ENCODE peak calls at places on chromosomes 7 and 10, in eight cellular contexts. One of them, this sample, is unnamed.
A peak's percentile ranks its signal among the peaks of the same experiment; 100 is the strongest.

GRCh38 chr7:74231232-74231590 is 21.4 kb downstream of the LAT2 start:
- ATAC-seq in upper lobe of left lung: no peak
- ATAC-seq in HepG2: no peak
- ATAC-seq in HCT116: no peak
- ATAC-seq in K562: no peak
- ATAC-seq in Panc1: no peak
- ATAC-seq in GM23338: no peak
- ATAC-seq in GM12878: peak; percentile 88
- ATAC-seq in this sample: no peak

GRCh38 chr7:50650057-50650664 is 85.0 kb upstream of the DDC start:
- ATAC-seq in HCT116: no peak
- ATAC-seq in GM12878: no peak
- ATAC-seq in GM23338: no peak
- ATAC-seq in Panc1: no peak
- ATAC-seq in HepG2: no peak
- ATAC-seq in upper lobe of left lung: no peak
- ATAC-seq in K562: no peak
- ATAC-seq in this sample: no peak

GRCh38 chr7:50556247-50556976 is 8.8 kb downstream of the DDC start:
- ATAC-seq in HepG2: peak; percentile 24
- ATAC-seq in HCT116: no peak
- ATAC-seq in Panc1: no peak
- ATAC-seq in GM12878: no peak
- ATAC-seq in K562: no peak
- ATAC-seq in GM23338: peak; percentile 35
- ATAC-seq in upper lobe of left lung: no peak
- ATAC-seq in this sample: peak; percentile 79

GRCh38 chr10:3235996-3236510 is 63.5 kb upstream of the PITRM1 start:
- ATAC-seq in GM23338: no peak
- ATAC-seq in HepG2: no peak
- ATAC-seq in K562: no peak
- ATAC-seq in upper lobe of left lung: no peak
- ATAC-seq in GM12878: no peak
- ATAC-seq in HCT116: no peak
- ATAC-seq in Panc1: no peak
- ATAC-seq in this sample: no peak

GRCh38 chr7:105768898-105769507 is 107.4 kb downstream of the ATXN7L1 start:
- ATAC-seq in HCT116: no peak
- ATAC-seq in GM23338: no peak
- ATAC-seq in K562: no peak
- ATAC-seq in GM12878: peak; percentile 40
- ATAC-seq in Panc1: no peak
- ATAC-seq in upper lobe of left lung: no peak
- ATAC-seq in HepG2: no peak
- ATAC-seq in this sample: no peak

GRCh38 chr10:52653510-52653909 is 119.1 kb downstream of the MBL2 start:
- ATAC-seq in HepG2: no peak
- ATAC-seq in Panc1: peak; percentile 81
- ATAC-seq in K562: no peak
- ATAC-seq in HCT116: no peak
- ATAC-seq in upper lobe of left lung: no peak
- ATAC-seq in GM12878: no peak
- ATAC-seq in GM23338: no peak
- ATAC-seq in this sample: no peak

GRCh38 chr10:106078796-106079576 is 1085.5 kb downstream of the SORCS1 start:
- ATAC-seq in HepG2: no peak
- ATAC-seq in GM12878: no peak
- ATAC-seq in Panc1: no peak
- ATAC-seq in K562: no peak
- ATAC-seq in HCT116: no peak
- ATAC-seq in GM23338: no peak
- ATAC-seq in upper lobe of left lung: no peak
- ATAC-seq in this sample: no peak

GRCh38 chr7:46396501-46396900 is 475.4 kb upstream of the IGFBP3 start:
- ATAC-seq in upper lobe of left lung: no peak
- ATAC-seq in HCT116: no peak
- ATAC-seq in HepG2: no peak
- ATAC-seq in K562: no peak
- ATAC-seq in GM12878: no peak
- ATAC-seq in GM23338: no peak
- ATAC-seq in Panc1: no peak
- ATAC-seq in this sample: peak; percentile 19

GRCh38 chr10:6162589-6163356 is 40.0 kb upstream of the PFKFB3 start:
- ATAC-seq in GM12878: no peak
- ATAC-seq in Panc1: peak; percentile 47
- ATAC-seq in GM23338: peak; percentile 63
- ATAC-seq in upper lobe of left lung: no peak
- ATAC-seq in K562: peak; percentile 20
- ATAC-seq in HCT116: no peak
- ATAC-seq in HepG2: no peak
- ATAC-seq in this sample: no peak

GRCh38 chr10:122306282-122306681 is 35.2 kb downstream of the BTBD16 start:
- ATAC-seq in GM23338: no peak
- ATAC-seq in upper lobe of left lung: no peak
- ATAC-seq in K562: no peak
- ATAC-seq in Panc1: no peak
- ATAC-seq in HCT116: no peak
- ATAC-seq in HepG2: no peak
- ATAC-seq in GM12878: no peak
- ATAC-seq in this sample: no peak

GRCh38 chr7:40721344-40721949 is 586.6 kb downstream of the SUGCT start:
- ATAC-seq in HCT116: no peak
- ATAC-seq in HepG2: no peak
- ATAC-seq in Panc1: no peak
- ATAC-seq in upper lobe of left lung: no peak
- ATAC-seq in K562: no peak
- ATAC-seq in GM12878: no peak
- ATAC-seq in GM23338: no peak
- ATAC-seq in this sample: no peak

GRCh38 chr10:33153968-33154327 is 180.5 kb downstream of the NRP1 start:
- ATAC-seq in GM12878: no peak
- ATAC-seq in GM23338: no peak
- ATAC-seq in K562: no peak
- ATAC-seq in HepG2: no peak
- ATAC-seq in upper lobe of left lung: no peak
- ATAC-seq in HCT116: no peak
- ATAC-seq in Panc1: no peak
- ATAC-seq in this sample: no peak

GRCh38 chr10:78196964-78197363 is 163.3 kb downstream of the RPS24 start:
- ATAC-seq in upper lobe of left lung: no peak
- ATAC-seq in Panc1: peak; percentile 58
- ATAC-seq in K562: no peak
- ATAC-seq in HepG2: no peak
- ATAC-seq in GM12878: no peak
- ATAC-seq in GM23338: no peak
- ATAC-seq in HCT116: no peak
- ATAC-seq in this sample: no peak

GRCh38 chr7:10239643-10240345 is 733.9 kb upstream of the PHF14 start:
- ATAC-seq in upper lobe of left lung: no peak
- ATAC-seq in Panc1: no peak
- ATAC-seq in GM23338: no peak
- ATAC-seq in GM12878: no peak
- ATAC-seq in K562: no peak
- ATAC-seq in HepG2: no peak
- ATAC-seq in HCT116: no peak
- ATAC-seq in this sample: no peak

GRCh38 chr10:96482815-96483588 is 30.7 kb downstream of the TLL2 start:
- ATAC-seq in upper lobe of left lung: no peak
- ATAC-seq in GM23338: no peak
- ATAC-seq in GM12878: no peak
- ATAC-seq in HCT116: no peak
- ATAC-seq in Panc1: no peak
- ATAC-seq in HepG2: no peak
- ATAC-seq in K562: peak; percentile 35
- ATAC-seq in this sample: no peak

GRCh38 chr7:29102554-29103151 is 43.7 kb downstream of the CPVL start:
- ATAC-seq in Panc1: peak; percentile 67
- ATAC-seq in HCT116: peak; percentile 77
- ATAC-seq in GM12878: peak; percentile 61
- ATAC-seq in K562: peak; percentile 73
- ATAC-seq in upper lobe of left lung: no peak
- ATAC-seq in GM23338: peak; percentile 90
- ATAC-seq in HepG2: no peak
- ATAC-seq in this sample: peak; percentile 72

GRCh38 chr7:964401-965231 is 10.1 kb upstream of the ADAP1 start:
- ATAC-seq in HCT116: peak; percentile 46
- ATAC-seq in K562: peak; percentile 47
- ATAC-seq in HepG2: peak; percentile 48
- ATAC-seq in GM23338: peak; percentile 36
- ATAC-seq in Panc1: peak; percentile 61
- ATAC-seq in upper lobe of left lung: no peak
- ATAC-seq in GM12878: peak; percentile 47
- ATAC-seq in this sample: peak; percentile 81

GRCh38 chr10:93751832-93752231 is 5.9 kb upstream of the LGI1 start:
- ATAC-seq in Panc1: peak; percentile 74
- ATAC-seq in GM23338: peak; percentile 68
- ATAC-seq in K562: peak; percentile 80
- ATAC-seq in HepG2: peak; percentile 44
- ATAC-seq in upper lobe of left lung: no peak
- ATAC-seq in GM12878: peak; percentile 76
- ATAC-seq in HCT116: peak; percentile 79
- ATAC-seq in this sample: peak; percentile 53

GRCh38 chr7:139830779-139831498 is 1.9 kb downstream of the TBXAS1 start:
- ATAC-seq in HCT116: no peak
- ATAC-seq in upper lobe of left lung: peak; percentile 51
- ATAC-seq in Panc1: no peak
- ATAC-seq in GM12878: peak; percentile 70
- ATAC-seq in GM23338: no peak
- ATAC-seq in K562: no peak
- ATAC-seq in HepG2: no peak
- ATAC-seq in this sample: no peak

GRCh38 chr10:3950676-3951275 is 165.8 kb upstream of the KLF6 start:
- ATAC-seq in upper lobe of left lung: peak; percentile 30
- ATAC-seq in HCT116: no peak
- ATAC-seq in GM23338: no peak
- ATAC-seq in GM12878: no peak
- ATAC-seq in K562: no peak
- ATAC-seq in HepG2: no peak
- ATAC-seq in Panc1: no peak
- ATAC-seq in this sample: no peak

GRCh38 chr10:108721874-108722273 is 1201.4 kb downstream of the XPNPEP1 start:
- ATAC-seq in K562: no peak
- ATAC-seq in upper lobe of left lung: no peak
- ATAC-seq in GM23338: no peak
- ATAC-seq in HCT116: no peak
- ATAC-seq in Panc1: no peak
- ATAC-seq in HepG2: no peak
- ATAC-seq in GM12878: no peak
- ATAC-seq in this sample: no peak
- TF ChIP-seq POLR2AphosphoS5 in K562: no peak
- TF ChIP-seq POLR2AphosphoS5 in upper lobe of left lung: no peak
- TF ChIP-seq POLR2AphosphoS5 in GM23338: no peak
- TF ChIP-seq POLR2AphosphoS5 in HCT116: no peak
- TF ChIP-seq POLR2AphosphoS5 in Panc1: no peak
- TF ChIP-seq POLR2AphosphoS5 in HepG2: no peak
- TF ChIP-seq POLR2AphosphoS5 in GM12878: no peak
- TF ChIP-seq POLR2AphosphoS5 in this sample: no peak

GRCh38 chr7:142568430-142569097 is 180.7 kb upstream of the PRSS1 start:
- ATAC-seq in HepG2: no peak
- ATAC-seq in Panc1: peak; percentile 78
- ATAC-seq in upper lobe of left lung: no peak
- ATAC-seq in GM23338: no peak
- ATAC-seq in K562: no peak
- ATAC-seq in HCT116: peak; percentile 91
- ATAC-seq in GM12878: no peak
- ATAC-seq in this sample: no peak

GRCh38 chr7:142566291-142566690 is 183.0 kb upstream of the PRSS1 start:
- ATAC-seq in GM23338: no peak
- ATAC-seq in HepG2: no peak
- ATAC-seq in K562: no peak
- ATAC-seq in GM12878: no peak
- ATAC-seq in upper lobe of left lung: no peak
- ATAC-seq in HCT116: no peak
- ATAC-seq in Panc1: no peak
- ATAC-seq in this sample: no peak

GRCh38 chr7:142567201-142567600 is 182.1 kb upstream of the PRSS1 start:
- ATAC-seq in HCT116: no peak
- ATAC-seq in K562: no peak
- ATAC-seq in Panc1: no peak
- ATAC-seq in upper lobe of left lung: no peak
- ATAC-seq in GM23338: no peak
- ATAC-seq in GM12878: no peak
- ATAC-seq in HepG2: no peak
- ATAC-seq in this sample: no peak

GRCh38 chr7:142569851-142570250 is 179.4 kb upstream of the PRSS1 start:
- ATAC-seq in upper lobe of left lung: no peak
- ATAC-seq in HepG2: no peak
- ATAC-seq in Panc1: no peak
- ATAC-seq in GM23338: no peak
- ATAC-seq in GM12878: no peak
- ATAC-seq in K562: no peak
- ATAC-seq in HCT116: no peak
- ATAC-seq in this sample: no peak

DNA sequence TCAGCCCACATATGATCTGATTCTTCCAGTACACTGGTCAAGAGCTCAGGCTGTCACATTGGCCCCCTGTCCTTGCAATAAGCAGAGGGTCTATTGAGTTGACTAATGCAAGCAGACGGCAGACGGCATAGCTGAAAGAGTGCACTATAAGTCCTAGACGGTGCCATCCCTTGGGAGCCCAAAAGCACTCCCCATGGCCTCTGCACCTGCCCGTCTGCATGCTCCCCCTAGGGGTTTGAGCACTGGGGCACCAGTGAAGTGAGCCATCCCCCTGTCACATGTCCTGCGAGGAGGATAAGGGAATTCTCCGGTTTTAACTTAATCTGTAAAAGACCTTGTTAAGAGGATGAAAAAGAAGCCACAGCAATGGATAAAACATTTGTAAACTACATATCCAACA is 181.6 kb upstream of the PRSS1 start:
- ATAC-seq in K562: peak; percentile 73
- ATAC-seq in HepG2: no peak
- ATAC-seq in upper lobe of left lung: no peak
- ATAC-seq in GM23338: peak; percentile 83
- ATAC-seq in HCT116: peak; percentile 70
- ATAC-seq in Panc1: no peak
- ATAC-seq in GM12878: peak; percentile 26
- ATAC-seq in this sample: no peak
- TF ChIP-seq CTCF in K562: no peak
- TF ChIP-seq CTCF in HepG2: no peak
- TF ChIP-seq CTCF in upper lobe of left lung: no peak
- TF ChIP-seq CTCF in GM23338: peak; percentile 26
- TF ChIP-seq CTCF in HCT116: no peak
- TF ChIP-seq CTCF in Panc1: no peak
- TF ChIP-seq CTCF in GM12878: no peak
- TF ChIP-seq CTCF in this sample: no peak

GRCh38 chr7:99679400-99680191 is at the start of gene CYP3A5:
- ATAC-seq in K562: peak; percentile 99
- ATAC-seq in upper lobe of left lung: no peak
- ATAC-seq in GM12878: no peak
- ATAC-seq in HCT116: peak; percentile 72
- ATAC-seq in Panc1: no peak
- ATAC-seq in GM23338: no peak
- ATAC-seq in HepG2: no peak
- ATAC-seq in this sample: peak; percentile 62
- TF ChIP-seq POLR2AphosphoS5 in K562: peak; percentile 94
- TF ChIP-seq POLR2AphosphoS5 in upper lobe of left lung: no peak
- TF ChIP-seq POLR2AphosphoS5 in GM12878: no peak
- TF ChIP-seq POLR2AphosphoS5 in HCT116: peak; percentile 49
- TF ChIP-seq POLR2AphosphoS5 in Panc1: no peak
- TF ChIP-seq POLR2AphosphoS5 in GM23338: no peak
- TF ChIP-seq POLR2AphosphoS5 in HepG2: no peak
- TF ChIP-seq POLR2AphosphoS5 in this sample: no peak

GRCh38 chr10:70771311-70772194 is 13.6 kb downstream of the TBATA start:
- ATAC-seq in HepG2: no peak
- ATAC-seq in GM12878: no peak
- ATAC-seq in upper lobe of left lung: peak; percentile 9
- ATAC-seq in GM23338: no peak
- ATAC-seq in Panc1: no peak
- ATAC-seq in HCT116: no peak
- ATAC-seq in K562: peak; percentile 36
- ATAC-seq in this sample: no peak
- TF ChIP-seq CTCF in HepG2: no peak
- TF ChIP-seq CTCF in GM12878: no peak
- TF ChIP-seq CTCF in upper lobe of left lung: no peak
- TF ChIP-seq CTCF in GM23338: no peak
- TF ChIP-seq CTCF in Panc1: no peak
- TF ChIP-seq CTCF in HCT116: no peak
- TF ChIP-seq CTCF in K562: no peak
- TF ChIP-seq CTCF in this sample: no peak